ENCODE peak calls at places on chromosomes 7 and 10, in four cellular contexts. One of them, this sample, is unnamed. For H3K9me3, the result is how much of the 10 kb centered on the place peaks cover.

GRCh38 chr7:142511801-142512200 is 237.5 kb upstream of the PRSS1 start:
- DNase-seq in lower lobe of right lung: no peak
- DNase-seq in stomach: no peak
- DNase-seq in HCT116: no peak
- DNase-seq in this sample: no peak

GRCh38 chr7:22561356-22561755 is 61.4 kb upstream of the STEAP1B start:
- DNase-seq in lower lobe of right lung: peak
- DNase-seq in stomach: no peak
- DNase-seq in HCT116: no peak
- DNase-seq in this sample: no peak

GRCh38 chr7:120856621-120857352 is 1.2 kb downstream of the TSPAN12 start:
- DNase-seq in lower lobe of right lung: peak
- DNase-seq in stomach: no peak
- DNase-seq in HCT116: peak
- DNase-seq in this sample: no peak

GRCh38 chr10:91251430-91252056 is 31.1 kb downstream of the PCGF5 start:
- DNase-seq in lower lobe of right lung: no peak
- DNase-seq in stomach: peak
- DNase-seq in HCT116: peak
- DNase-seq in this sample: peak

GRCh38 chr10:127017406-127018297 is 112.4 kb downstream of the DOCK1 start:
- DNase-seq in lower lobe of right lung: no peak
- DNase-seq in stomach: no peak
- DNase-seq in HCT116: no peak
- DNase-seq in this sample: no peak

GRCh38 chr10:116490028-116490662 is 55.6 kb upstream of the PNLIP start:
- DNase-seq in lower lobe of right lung: no peak
- DNase-seq in stomach: no peak
- DNase-seq in HCT116: peak
- DNase-seq in this sample: no peak

GRCh38 chr7:6589829-6590644 is at the start of gene INTS15:
- DNase-seq in lower lobe of right lung: peak
- DNase-seq in stomach: peak
- DNase-seq in HCT116: peak
- DNase-seq in this sample: peak

GRCh38 chr10:31582365-31583052 is 263.5 kb downstream of the ZEB1 start:
- DNase-seq in lower lobe of right lung: no peak
- DNase-seq in stomach: no peak
- DNase-seq in HCT116: peak
- DNase-seq in this sample: no peak

GRCh38 chr10:35392482-35393230 is 56.3 kb downstream of the CCNY start:
- DNase-seq in lower lobe of right lung: no peak
- DNase-seq in stomach: no peak
- DNase-seq in HCT116: no peak
- DNase-seq in this sample: no peak

GRCh38 chr7:98467570-98468312 is 66.9 kb upstream of the BAIAP2L1 start:
- DNase-seq in lower lobe of right lung: no peak
- DNase-seq in stomach: no peak
- DNase-seq in HCT116: no peak
- DNase-seq in this sample: no peak

GRCh38 chr7:16880469-16881034 is 1.2 kb downstream of the AGR3 start:
- DNase-seq in lower lobe of right lung: no peak
- DNase-seq in stomach: no peak
- DNase-seq in HCT116: no peak
- DNase-seq in this sample: no peak

GRCh38 chr10:21340341-21340740 is 185.1 kb downstream of the SKIDA1 start:
- DNase-seq in lower lobe of right lung: no peak
- DNase-seq in stomach: no peak
- DNase-seq in HCT116: no peak
- DNase-seq in this sample: no peak

GRCh38 chr7:116138202-116138801 is 72.0 kb upstream of the TES start:
- DNase-seq in lower lobe of right lung: no peak
- DNase-seq in stomach: no peak
- DNase-seq in HCT116: peak
- DNase-seq in this sample: peak

GRCh38 chr10:102814873-102815661 is 22.1 kb downstream of the CYP17A1 start:
- DNase-seq in lower lobe of right lung: peak
- DNase-seq in stomach: peak
- DNase-seq in HCT116: no peak
- DNase-seq in this sample: no peak

GRCh38 chr10:129842031-129842430 is 122.0 kb downstream of the EBF3 start:
- DNase-seq in lower lobe of right lung: no peak
- DNase-seq in stomach: no peak
- DNase-seq in HCT116: no peak
- DNase-seq in this sample: no peak
- H3K9me3 ChIP-seq in lower lobe of right lung: under half
- H3K9me3 ChIP-seq in stomach: under half
- H3K9me3 ChIP-seq in HCT116: under half
- H3K9me3 ChIP-seq in this sample: under half

GRCh38 chr7:42090806-42091205 is 146.2 kb downstream of the GLI3 start:
- DNase-seq in lower lobe of right lung: no peak
- DNase-seq in stomach: no peak
- DNase-seq in HCT116: no peak
- DNase-seq in this sample: no peak
- H3K27ac ChIP-seq in lower lobe of right lung: peak
- H3K27ac ChIP-seq in stomach: no peak
- H3K27ac ChIP-seq in HCT116: no peak
- H3K27ac ChIP-seq in this sample: no peak

GRCh38 chr10:70671619-70672164 is 614 bp upstream of the ADAMTS14 start:
- DNase-seq in lower lobe of right lung: no peak
- DNase-seq in stomach: no peak
- DNase-seq in HCT116: no peak
- DNase-seq in this sample: no peak
- H3K4me3 ChIP-seq in lower lobe of right lung: peak
- H3K4me3 ChIP-seq in stomach: peak
- H3K4me3 ChIP-seq in HCT116: peak
- H3K4me3 ChIP-seq in this sample: no peak

GRCh38 chr10:62851449-62851848 is 35.3 kb upstream of the EGR2 start:
- DNase-seq in lower lobe of right lung: no peak
- DNase-seq in stomach: no peak
- DNase-seq in HCT116: peak
- DNase-seq in this sample: no peak
- H3K9me3 ChIP-seq in lower lobe of right lung: under half
- H3K9me3 ChIP-seq in stomach: under half
- H3K9me3 ChIP-seq in HCT116: under half
- H3K9me3 ChIP-seq in this sample: under half

GRCh38 chr7:36301914-36302771 is 87.5 kb upstream of the ANLN start:
- DNase-seq in lower lobe of right lung: no peak
- DNase-seq in stomach: peak
- DNase-seq in HCT116: no peak
- DNase-seq in this sample: no peak
- H3K27ac ChIP-seq in lower lobe of right lung: peak
- H3K27ac ChIP-seq in stomach: peak
- H3K27ac ChIP-seq in HCT116: no peak
- H3K27ac ChIP-seq in this sample: no peak

GRCh38 chr7:26857534-26858228 is 6.7 kb downstream of the SKAP2 start:
- DNase-seq in lower lobe of right lung: peak
- DNase-seq in stomach: no peak
- DNase-seq in HCT116: no peak
- DNase-seq in this sample: no peak
- H3K4me3 ChIP-seq in lower lobe of right lung: peak
- H3K4me3 ChIP-seq in stomach: peak
- H3K4me3 ChIP-seq in HCT116: no peak
- H3K4me3 ChIP-seq in this sample: no peak